ENCODE peak calls at places on chromosome 15, in nine cellular contexts. U is IMR-90, H is kidney, R is GM23338, S is BE2C, T is fibroblast of mammary gland, B is MM.1S, O is astrocyte, A is A549. M is an unnamed sample.

GRCh38 chr15:40869686-40870085 is 4.3 kb downstream of the RHOV start:
- DNase-seq in U (no peak), H (no peak), R (no peak), S (no peak), T (no peak), B (no peak), O (no peak), A (no peak), M (peak)

GRCh38 chr15:63050737-63051700 is 8.5 kb downstream of the TPM1 start:
- DNase-seq in U (peak), H (no peak), R (peak), S (peak), T (peak), B (no peak), O (peak), A (peak), M (no peak)

GRCh38 chr15:58095415-58095814 is 29.9 kb upstream of the ALDH1A2 start:
- DNase-seq in U (no peak), H (no peak), R (no peak), S (no peak), T (no peak), B (no peak), O (no peak), A (no peak), M (no peak)

GRCh38 chr15:40754574-40754882 is 526 bp downstream of the RMDN3 start:
- DNase-seq in U (no peak), H (peak), R (peak), S (peak), T (peak), B (no peak), O (no peak), A (no peak), M (peak)

GRCh38 chr15:27527490-27528067 is 556.6 kb downstream of the GABRG3 start:
- DNase-seq in U (no peak), H (no peak), R (peak), S (no peak), T (no peak), B (no peak), O (no peak), A (peak), M (no peak)

GRCh38 chr15:63157891-63158431 is 684 bp upstream of the RPS27L start:
- DNase-seq in U (peak), H (no peak), R (peak), S (peak), T (peak), B (peak), O (peak), A (peak), M (peak)

GRCh38 chr15:96867992-96868391 is 537.5 kb downstream of the NR2F2 start:
- DNase-seq in U (no peak), H (no peak), R (no peak), S (no peak), T (no peak), B (no peak), O (no peak), A (no peak), M (no peak)

GRCh38 chr15:40244961-40245523 is 6.2 kb downstream of the PAK6 start:
- DNase-seq in U (no peak), H (no peak), R (peak), S (no peak), T (no peak), B (no peak), O (no peak), A (no peak), M (peak)

GRCh38 chr15:75669191-75669878 is 21.6 kb downstream of the SNX33 start:
- DNase-seq in U (peak), H (no peak), R (no peak), S (no peak), T (no peak), B (no peak), O (peak), A (peak), M (peak)

GRCh38 chr15:43509923-43510229 is 7.5 kb upstream of the MAP1A start:
- DNase-seq in U (no peak), H (no peak), R (no peak), S (no peak), T (no peak), B (no peak), O (no peak), A (no peak), M (no peak)

GRCh38 chr15:75215107-75216004 is 13.7 kb downstream of the C15orf39 start:
- DNase-seq in U (no peak), H (no peak), R (peak), S (peak), T (no peak), B (no peak), O (no peak), A (no peak), M (no peak)

GRCh38 chr15:49145651-49146609 is 9.5 kb downstream of the COPS2 start:
- DNase-seq in U (peak), H (no peak), R (peak), S (peak), T (peak), B (peak), O (peak), A (peak), M (peak)

GRCh38 chr15:28896944-28897343 is 11.2 kb downstream of the APBA2 start:
- DNase-seq in U (peak), H (no peak), R (no peak), S (no peak), T (peak), B (no peak), O (peak), A (peak), M (peak)

GRCh38 chr15:48190932-48191573 is 412 bp upstream of the CTXN2 start:
- DNase-seq in U (peak), H (peak), R (peak), S (peak), T (peak), B (peak), O (peak), A (peak), M (peak)

GRCh38 chr15:57356636-57357035 is 19.7 kb upstream of the CGNL1 start:
- DNase-seq in U (peak), H (no peak), R (peak), S (no peak), T (no peak), B (no peak), O (peak), A (no peak), M (peak)

GRCh38 chr15:30649952-30650929 is 24.3 kb downstream of the ARHGAP11B start:
- DNase-seq in U (peak), H (no peak), R (no peak), S (no peak), T (peak), B (no peak), O (no peak), A (no peak), M (peak)

GRCh38 chr15:49675051-49675450 is 54.2 kb downstream of the DTWD1 start:
- DNase-seq in U (peak), H (no peak), R (peak), S (no peak), T (peak), B (no peak), O (peak), A (peak), M (peak)

GRCh38 chr15:36359286-36359685 is 220.1 kb upstream of the CDIN1 start:
- DNase-seq in U (no peak), H (no peak), R (no peak), S (no peak), T (no peak), B (no peak), O (no peak), A (no peak), M (no peak)

GRCh38 chr15:31293655-31294054 is 33.0 kb upstream of the KLF13 start:
- DNase-seq in U (no peak), H (no peak), R (no peak), S (no peak), T (no peak), B (no peak), O (no peak), A (no peak), M (peak)

GRCh38 chr15:99433026-99433756 is 132.6 kb upstream of the MEF2A start:
- DNase-seq in U (no peak), H (peak), R (no peak), S (peak), T (peak), B (no peak), O (no peak), A (no peak), M (peak)

GRCh38 chr15:98719169-98719515 is 70.8 kb downstream of the IGF1R start:
- DNase-seq in U (no peak), H (no peak), R (no peak), S (no peak), T (no peak), B (no peak), O (peak), A (no peak), M (no peak)

GRCh38 chr15:62035256-62035908 is 24.9 kb downstream of the VPS13C start:
- DNase-seq in U (peak), H (no peak), R (no peak), S (no peak), T (peak), B (no peak), O (peak), A (no peak), M (peak)

GRCh38 chr15:56765252-56765651 is 31.9 kb upstream of the ZNF280D start:
- DNase-seq in U (peak), H (no peak), R (no peak), S (no peak), T (peak), B (peak), O (peak), A (no peak), M (no peak)

DNA sequence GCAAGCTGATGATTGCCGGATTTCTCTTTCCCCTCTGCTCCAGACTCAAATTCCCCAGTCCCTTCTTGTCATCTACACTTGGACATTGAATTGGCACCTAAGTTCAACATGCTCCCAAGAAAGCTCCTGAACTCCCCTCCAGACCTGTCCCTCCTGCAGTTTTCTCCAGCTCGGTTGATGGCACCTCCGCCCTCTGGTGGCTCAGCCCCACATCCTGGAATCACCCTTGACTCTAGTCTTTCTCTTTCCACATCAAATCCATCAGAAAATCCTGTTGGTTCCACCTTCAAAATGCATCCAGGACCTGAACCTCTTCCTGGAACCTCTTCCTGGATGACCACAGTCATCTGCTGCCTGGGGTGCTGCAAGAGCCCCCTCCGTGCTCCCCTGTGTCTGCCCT is 60.1 kb downstream of the RASGRF1 start:
- DNase-seq in U (no peak), H (peak), R (peak), S (no peak), T (no peak), B (no peak), O (no peak), A (no peak), M (no peak)
- TF ChIP-seq CTCF in U (no peak), H (no peak), R (peak), S (no peak), T (no peak), B (no peak), O (no peak), A (no peak), M (no peak)

DNA sequence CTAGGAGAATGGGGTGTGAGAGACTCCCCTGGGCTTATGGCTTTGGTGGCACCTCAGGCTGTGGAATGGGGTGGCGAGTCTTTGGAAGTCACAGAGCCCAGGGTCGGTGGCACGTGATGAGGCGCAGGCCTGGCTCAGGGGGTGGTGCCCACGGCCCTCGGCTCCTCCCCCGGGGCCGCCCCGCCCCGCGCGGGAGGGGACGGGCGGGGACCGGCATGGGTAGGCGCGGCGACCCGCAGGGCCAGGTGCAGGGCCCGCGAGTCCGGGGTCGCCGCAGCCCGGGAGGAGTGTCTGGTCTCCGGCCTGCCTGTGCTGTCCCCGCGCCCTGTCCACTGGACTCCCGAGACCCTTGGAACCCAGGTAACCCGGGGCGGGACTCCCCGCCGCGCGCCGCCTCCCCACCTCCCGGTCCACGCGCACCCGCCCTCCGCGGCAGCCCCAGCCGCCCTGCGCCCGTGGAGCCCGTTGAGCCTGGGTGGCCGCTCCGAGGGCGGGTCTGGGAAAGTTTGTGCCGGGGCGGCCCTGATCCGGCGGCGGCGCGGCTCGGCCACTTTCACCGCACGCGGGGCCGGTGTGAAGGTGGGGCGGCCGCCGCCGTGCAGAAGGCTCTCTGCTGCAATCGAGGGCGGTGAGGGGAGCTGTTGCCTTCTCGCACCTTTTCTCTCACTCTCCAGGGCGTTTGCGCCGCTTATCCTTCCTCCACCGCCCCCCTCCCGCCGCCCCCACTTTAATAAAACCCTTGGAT is at the start of gene PAQR5:
- DNase-seq in U (no peak), H (peak), R (peak), S (peak), T (no peak), B (no peak), O (no peak), A (peak), M (peak)
- H3K4me3 ChIP-seq in U (peak), H (peak), R (peak), S (peak), T (peak), B (peak), O (peak), A (peak), M (peak)

DNA sequence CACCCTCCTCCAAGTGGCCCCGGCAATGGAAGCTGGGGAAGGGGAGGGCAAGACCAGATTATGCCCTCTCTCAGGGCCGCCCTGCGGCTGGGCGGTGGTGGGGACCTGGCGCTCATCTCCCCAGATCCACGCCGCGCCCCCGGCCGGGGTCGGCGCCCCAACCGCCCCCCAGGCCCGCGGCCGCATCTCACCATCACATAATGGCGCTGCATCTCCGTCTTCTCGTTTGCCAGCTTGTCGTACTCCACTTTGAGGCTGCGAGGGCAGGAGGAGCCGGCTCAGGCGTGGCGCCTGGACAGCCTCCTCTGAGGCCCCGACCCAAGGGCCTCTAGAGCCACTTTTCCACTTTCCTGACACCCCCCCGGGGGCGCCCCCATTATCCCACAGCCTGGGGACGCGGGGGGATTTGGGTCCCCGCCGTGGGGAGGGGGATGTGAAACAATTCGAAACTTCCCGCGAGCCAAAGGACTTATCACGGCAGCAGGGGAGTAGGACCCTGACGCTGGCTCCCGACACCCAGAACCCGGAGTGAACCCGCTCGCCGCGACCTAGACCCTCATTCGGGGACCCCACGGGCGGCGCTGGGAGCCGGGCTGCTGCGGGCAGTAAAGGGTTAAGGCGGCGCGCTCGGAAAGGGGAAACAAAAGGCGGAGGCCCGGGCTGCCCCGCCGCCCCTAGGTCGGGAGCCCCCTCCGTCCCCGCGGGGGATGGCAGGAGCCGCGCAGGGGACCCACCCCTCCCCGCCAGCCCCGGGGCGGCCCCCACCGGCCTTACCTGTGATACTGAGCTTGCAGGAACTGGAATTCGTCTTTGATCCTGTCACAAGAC is 2.1 kb downstream of the TLE3 start:
- DNase-seq in U (no peak), H (peak), R (peak), S (peak), T (no peak), B (peak), O (no peak), A (no peak), M (peak)
- TF ChIP-seq CTCF in U (no peak), H (no peak), R (no peak), S (no peak), T (no peak), B (peak), O (no peak), A (no peak), M (no peak)

GRCh38 chr15:89399070-89399389 is 64.4 kb upstream of the POLG start:
- DNase-seq in U (no peak), H (no peak), R (no peak), S (no peak), T (no peak), B (no peak), O (no peak), A (no peak), M (no peak)
- H3K4me3 ChIP-seq in U (no peak), H (no peak), R (peak), S (peak), T (no peak), B (peak), O (no peak), A (peak), M (no peak)

DNA sequence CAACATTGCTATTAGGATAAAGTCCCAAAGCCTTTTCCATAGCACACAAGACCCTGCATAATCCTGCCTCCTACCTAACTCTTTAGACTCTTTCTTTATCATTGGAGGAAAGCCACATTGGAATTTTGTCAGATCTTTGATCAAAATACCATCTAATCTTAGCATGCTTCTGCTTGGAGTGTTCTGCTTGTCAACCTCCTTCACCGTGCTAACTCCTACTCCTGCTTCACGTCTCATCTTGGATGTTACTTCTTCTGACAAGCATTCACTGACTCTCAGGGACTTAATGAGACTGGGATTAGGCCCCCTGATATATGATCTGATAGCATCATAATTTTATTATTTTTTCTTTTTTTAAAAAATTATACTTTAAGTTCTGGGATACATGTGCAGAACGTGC is 7.4 kb upstream of the GLCE start:
- DNase-seq in U (no peak), H (no peak), R (no peak), S (no peak), T (no peak), B (no peak), O (no peak), A (no peak), M (no peak)
- TF ChIP-seq CTCF in U (no peak), H (no peak), R (no peak), S (no peak), T (no peak), B (no peak), O (no peak), A (no peak), M (no peak)

DNA sequence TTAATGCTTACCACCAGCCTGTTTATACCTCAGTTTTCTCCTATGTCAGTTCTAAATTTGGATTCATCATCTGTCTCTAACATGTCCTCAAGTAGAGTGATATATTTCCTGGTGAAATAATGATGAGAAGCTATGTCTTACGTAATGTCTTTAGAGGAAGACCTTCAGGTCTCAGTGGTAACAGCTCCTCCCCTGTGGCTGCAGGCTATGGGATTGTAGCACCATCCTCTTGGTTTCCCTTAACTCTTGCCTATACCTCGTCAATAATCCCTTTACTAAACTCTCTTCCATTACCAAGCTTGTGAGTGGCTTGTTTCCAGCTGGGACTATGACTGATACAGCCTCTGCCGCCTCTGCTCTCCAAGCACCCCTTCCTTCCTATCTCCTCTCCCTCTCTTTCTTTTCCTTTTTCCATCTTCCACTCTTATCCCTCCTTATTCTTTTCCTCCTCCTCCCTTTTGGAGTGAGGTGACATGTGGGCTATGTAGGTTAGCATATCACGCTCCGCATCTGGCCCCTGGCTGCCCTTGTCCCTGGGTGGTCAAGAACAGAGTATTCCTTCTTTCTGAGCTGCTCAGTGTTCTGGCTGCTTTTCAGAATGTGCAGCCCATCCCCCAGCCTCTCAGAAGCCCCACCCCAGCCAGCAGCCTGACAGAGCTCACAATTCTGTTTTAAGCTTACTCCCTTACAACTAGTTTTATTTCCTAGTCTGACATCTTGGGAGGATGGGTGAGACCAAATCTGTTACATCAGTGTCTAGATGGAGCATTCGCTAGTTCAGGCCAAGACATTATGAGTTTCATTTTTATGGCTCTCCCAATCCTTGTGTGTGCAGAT is 74.9 kb upstream of the RNU6-1 start:
- DNase-seq in U (peak), H (peak), R (peak), S (no peak), T (no peak), B (no peak), O (peak), A (peak), M (no peak)
- H3K4me3 ChIP-seq in U (no peak), H (no peak), R (peak), S (no peak), T (no peak), B (no peak), O (no peak), A (peak), M (no peak)

M was measured in epithelial cell of esophagus.